ENCODE peak calls at places on chromosomes 13 and 19, in nine cellular contexts. G, W, F, Q, N, H, B, T and U are unnamed samples.

GRCh38 chr13:41568990-41569387 is 111.6 kb downstream of the RGCC start:
- DNase-seq in G (no peak), T (no peak), W (no peak), F (no peak), H (no peak), Q (no peak), B (peak), N (no peak), U (no peak)

GRCh38 chr13:43232866-43233265 is 209.5 kb downstream of the DNAJC15 start:
- DNase-seq in H (no peak), B (peak), G (no peak), F (no peak), Q (no peak), N (no peak), W (no peak), T (no peak), U (no peak)

GRCh38 chr13:113900646-113901045 is 36.8 kb upstream of the GAS6 start:
- DNase-seq in W (no peak), T (no peak), B (no peak), N (peak), Q (no peak), F (no peak), H (no peak), G (no peak), U (no peak)

GRCh38 chr19:35269425-35270117 is 809 bp downstream of the USF2 start:
- DNase-seq in B (peak), Q (peak), N (peak), W (peak), F (peak), H (peak), G (peak), T (peak), U (peak)

GRCh38 chr13:51425410-51426042 is 27.3 kb downstream of the INTS6 start:
- DNase-seq in F (no peak), B (peak), H (no peak), G (no peak), N (no peak), T (no peak), W (no peak), Q (no peak), U (no peak)

GRCh38 chr19:55418185-55418584 is 10.6 kb upstream of the UBE2S start:
- DNase-seq in Q (peak), H (peak), B (peak), T (no peak), N (no peak), W (peak), F (peak), G (peak), U (no peak)

GRCh38 chr13:98445340-98446233 is 131.3 kb downstream of the STK24 start:
- DNase-seq in T (peak), H (peak), F (peak), W (peak), N (peak), Q (peak), G (peak), B (peak), U (peak)

GRCh38 chr13:52779028-52779612 is 39.5 kb upstream of the CNMD start:
- DNase-seq in N (peak), H (no peak), Q (no peak), T (no peak), W (no peak), B (no peak), F (no peak), G (no peak), U (no peak)

GRCh38 chr19:10228393-10228792 is 2.7 kb downstream of the S1PR2 start:
- DNase-seq in B (no peak), N (no peak), W (no peak), H (no peak), F (no peak), Q (no peak), G (no peak), T (no peak), U (no peak)

GRCh38 chr13:46761866-46762265 is 35.1 kb downstream of the ESD start:
- DNase-seq in N (peak), T (no peak), Q (no peak), B (no peak), W (no peak), G (no peak), H (no peak), F (no peak), U (no peak)

GRCh38 chr19:10600149-10600548 is 13.0 kb upstream of the AP1M2 start:
- DNase-seq in W (no peak), T (no peak), H (no peak), G (no peak), Q (no peak), N (no peak), B (no peak), F (no peak), U (no peak)

GRCh38 chr13:42644841-42645240 is 70.9 kb downstream of the TNFSF11 start:
- DNase-seq in H (no peak), W (no peak), G (no peak), Q (no peak), F (no peak), N (no peak), B (no peak), T (no peak), U (no peak)

GRCh38 chr13:99363949-99364348 is 56.8 kb upstream of the GPR183 start:
- DNase-seq in Q (no peak), F (no peak), H (no peak), B (no peak), N (no peak), T (no peak), W (no peak), G (no peak), U (no peak)

GRCh38 chr13:89361909-89362308 is 1690.7 kb downstream of the SLITRK5 start:
- DNase-seq in G (no peak), B (peak), H (no peak), W (no peak), Q (no peak), N (no peak), T (no peak), F (no peak), U (no peak)

GRCh38 chr13:44304433-44304725 is 69.2 kb upstream of the SERP2 start:
- DNase-seq in H (no peak), G (no peak), T (no peak), B (no peak), F (no peak), W (no peak), Q (no peak), N (no peak), U (no peak)

GRCh38 chr19:46610851-46611770 is 10.0 kb downstream of the CALM3 start:
- DNase-seq in B (peak), Q (no peak), W (no peak), G (no peak), T (peak), F (peak), H (no peak), N (peak), U (peak)

GRCh38 chr13:39786091-39786490 is 130.6 kb downstream of the COG6 start:
- DNase-seq in H (no peak), N (no peak), W (no peak), T (no peak), Q (no peak), B (no peak), G (no peak), F (no peak), U (no peak)

GRCh38 chr13:88761145-88761544 is 1090.0 kb downstream of the SLITRK5 start:
- DNase-seq in N (no peak), T (no peak), H (no peak), Q (no peak), F (no peak), B (no peak), W (no peak), G (no peak), U (no peak)

GRCh38 chr19:5929179-5929578 is 15.1 kb downstream of the CAPS start:
- DNase-seq in B (no peak), Q (no peak), W (no peak), H (no peak), N (no peak), F (no peak), T (no peak), G (no peak), U (no peak)

GRCh38 chr13:39655041-39655568 is 357 bp upstream of the COG6 start:
- DNase-seq in B (no peak), F (no peak), W (no peak), Q (peak), G (no peak), H (no peak), N (no peak), T (no peak), U (no peak)

GRCh38 chr19:27694361-27695055 is 1518.4 kb downstream of the UQCRFS1 start:
- DNase-seq in N (no peak), T (no peak), H (no peak), W (no peak), F (no peak), B (no peak), Q (no peak), G (no peak), U (no peak)

GRCh38 chr13:42660367-42660965 is 86.5 kb downstream of the TNFSF11 start:
- DNase-seq in F (no peak), W (no peak), T (no peak), H (no peak), B (peak), Q (no peak), G (no peak), N (no peak), U (no peak)

GRCh38 chr13:110546389-110546788 is 15.1 kb downstream of the RAB20 start:
- DNase-seq in N (no peak), W (no peak), H (no peak), G (no peak), Q (no peak), B (no peak), F (no peak), T (no peak), U (peak)

GRCh38 chr19:17550076-17550667 is 5.3 kb upstream of the COLGALT1 start:
- DNase-seq in N (no peak), G (no peak), Q (no peak), T (no peak), F (no peak), H (no peak), B (no peak), W (no peak), U (no peak)

GRCh38 chr19:17555480-17555928 is at the start of gene COLGALT1:
- DNase-seq in H (peak), T (peak), Q (peak), B (peak), F (peak), W (peak), N (peak), G (peak), U (peak)

GRCh38 chr19:17555929-17556813 is 722 bp downstream of the COLGALT1 start:
- DNase-seq in Q (peak), T (no peak), W (no peak), H (no peak), F (peak), G (peak), N (peak), B (peak), U (peak)

GRCh38 chr19:17554968-17555479 is 425 bp upstream of the COLGALT1 start:
- DNase-seq in G (no peak), H (no peak), T (no peak), B (no peak), F (no peak), N (no peak), W (no peak), Q (no peak), U (no peak)

GRCh38 chr19:17553256-17553655 is 2.2 kb upstream of the COLGALT1 start:
- DNase-seq in G (peak), W (no peak), F (no peak), B (peak), N (peak), H (no peak), Q (peak), T (peak), U (peak)
- TF ChIP-seq POLR2A in G (no peak), W (no peak), F (no peak), B (no peak), N (no peak), H (no peak), Q (no peak), T (no peak), U (no peak)

GRCh38 chr19:40284251-40284500 is 969 bp downstream of the AKT2 start:
- DNase-seq in H (no peak), B (no peak), Q (no peak), N (no peak), T (no peak), F (no peak), G (no peak), W (no peak), U (no peak)

GRCh38 chr19:40286235-40286530 is 1.0 kb upstream of the AKT2 start:
- DNase-seq in W (no peak), N (no peak), T (no peak), G (no peak), F (no peak), B (no peak), H (no peak), Q (no peak), U (no peak)

GRCh38 chr19:40285353-40286234 is 449 bp upstream of the AKT2 start:
- DNase-seq in B (peak), Q (peak), N (peak), F (peak), W (peak), G (peak), H (peak), T (peak), U (peak)

GRCh38 chr19:40283414-40284250 is 1.5 kb downstream of the AKT2 start:
- DNase-seq in F (no peak), N (no peak), G (no peak), H (no peak), W (no peak), B (peak), T (no peak), Q (no peak), U (peak)

DNA sequence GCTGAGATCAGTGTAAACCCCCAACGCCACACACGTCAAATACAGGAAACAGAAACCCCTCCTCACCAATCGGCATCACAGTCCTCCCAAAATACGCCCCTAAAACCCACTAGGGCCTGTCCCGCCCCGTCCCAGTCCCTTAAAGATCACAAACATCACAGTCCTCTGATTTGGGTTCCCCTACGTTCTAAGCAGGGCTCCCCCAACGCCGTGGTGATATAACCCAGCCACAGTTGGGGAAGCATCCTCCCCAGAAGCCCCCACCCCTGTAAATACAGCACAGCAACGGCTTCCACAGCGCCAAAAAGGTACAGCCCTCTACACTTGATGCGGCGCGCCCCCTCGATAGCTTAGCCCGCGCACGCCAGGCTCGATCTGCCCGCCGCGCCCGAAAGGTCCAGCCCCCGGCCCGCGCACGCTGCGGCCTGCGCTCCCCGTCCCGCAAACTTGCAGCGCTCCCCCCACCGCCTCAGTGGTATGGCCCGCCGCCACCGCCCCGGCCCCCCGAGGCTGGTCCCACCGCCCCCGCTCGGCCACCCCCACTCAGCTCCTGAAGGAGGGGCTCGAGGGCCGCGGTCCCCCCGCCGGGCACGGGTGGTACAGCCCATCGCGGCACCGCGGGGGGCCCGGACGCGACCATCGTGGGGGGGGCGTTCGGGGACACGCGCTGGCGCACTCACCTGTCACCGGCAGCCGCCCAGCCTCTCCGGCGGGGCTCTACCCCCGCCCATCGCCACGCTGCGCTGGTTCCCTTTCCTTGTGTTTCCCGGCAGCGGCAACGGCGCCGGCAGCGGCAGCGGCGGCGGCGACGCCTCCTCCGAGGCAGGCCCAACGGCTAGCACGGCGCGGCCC is at the start of gene AKT2:
- DNase-seq in N (no peak), Q (peak), T (no peak), B (peak), W (no peak), F (peak), H (peak), G (peak), U (peak)
- TF ChIP-seq POLR2A in N (no peak), Q (peak), T (no peak), B (peak), W (no peak), F (no peak), H (peak), G (no peak), U (no peak)

GRCh38 chr19:44071824-44072542 is at the start of gene ZNF284:
- DNase-seq in N (peak), B (peak), W (no peak), H (peak), T (peak), Q (peak), G (peak), F (peak), U (peak)
- TF ChIP-seq POLR2A in N (no peak), B (no peak), W (no peak), H (peak), T (no peak), Q (peak), G (no peak), F (no peak), U (no peak)

DNA sequence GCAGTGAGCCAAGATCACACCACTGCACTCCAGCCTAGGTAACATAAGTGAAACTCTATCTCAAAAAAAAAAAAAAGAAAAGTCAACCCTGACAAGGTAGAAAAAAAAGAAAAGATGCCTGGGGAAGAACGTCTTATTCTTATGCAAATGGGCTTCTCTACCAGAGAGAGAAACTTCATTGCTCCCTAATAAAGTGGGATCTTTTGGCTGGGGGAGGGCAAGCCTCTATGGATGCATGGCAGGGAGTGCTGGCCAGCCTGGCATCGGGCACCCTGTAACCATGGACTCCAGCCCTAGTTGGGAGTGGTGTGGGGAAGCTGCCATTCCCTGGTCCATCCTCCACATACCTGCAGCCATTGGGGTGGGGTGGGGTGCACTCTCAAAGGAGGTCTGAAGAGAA is 30.7 kb upstream of the ZNF728 start:
- DNase-seq in H (no peak), F (no peak), B (no peak), W (no peak), Q (no peak), G (no peak), T (no peak), N (no peak), U (no peak)
- TF ChIP-seq POLR2A in H (no peak), F (no peak), B (no peak), W (no peak), Q (no peak), G (no peak), T (no peak), N (no peak), U (no peak)

GRCh38 chr19:49423985-49424303 is 703 bp upstream of the PTH2 start:
- DNase-seq in W (no peak), Q (no peak), T (no peak), N (no peak), B (no peak), H (no peak), F (no peak), G (no peak), U (no peak)

GRCh38 chr19:49427339-49427738 is 2.2 kb downstream of the GFY start:
- DNase-seq in Q (no peak), H (no peak), G (no peak), B (no peak), F (no peak), N (no peak), W (no peak), T (no peak), U (no peak)

GRCh38 chr19:49425178-49425577 is at the start of gene GFY:
- DNase-seq in F (no peak), G (no peak), Q (no peak), N (no peak), H (no peak), W (no peak), T (no peak), B (no peak), U (no peak)

GRCh38 chr19:49427855-49428546 is 2.8 kb downstream of the GFY start:
- DNase-seq in W (no peak), H (no peak), B (no peak), N (no peak), G (no peak), F (peak), T (no peak), Q (peak), U (no peak)

GRCh38 chr19:49425922-49426592 is 869 bp downstream of the GFY start:
- DNase-seq in F (no peak), B (no peak), G (no peak), N (no peak), T (no peak), H (no peak), W (peak), Q (peak), U (no peak)
- TF ChIP-seq POLR2A in F (no peak), B (no peak), G (no peak), N (no peak), T (no peak), H (no peak), W (no peak), Q (no peak), U (no peak)

DNA sequence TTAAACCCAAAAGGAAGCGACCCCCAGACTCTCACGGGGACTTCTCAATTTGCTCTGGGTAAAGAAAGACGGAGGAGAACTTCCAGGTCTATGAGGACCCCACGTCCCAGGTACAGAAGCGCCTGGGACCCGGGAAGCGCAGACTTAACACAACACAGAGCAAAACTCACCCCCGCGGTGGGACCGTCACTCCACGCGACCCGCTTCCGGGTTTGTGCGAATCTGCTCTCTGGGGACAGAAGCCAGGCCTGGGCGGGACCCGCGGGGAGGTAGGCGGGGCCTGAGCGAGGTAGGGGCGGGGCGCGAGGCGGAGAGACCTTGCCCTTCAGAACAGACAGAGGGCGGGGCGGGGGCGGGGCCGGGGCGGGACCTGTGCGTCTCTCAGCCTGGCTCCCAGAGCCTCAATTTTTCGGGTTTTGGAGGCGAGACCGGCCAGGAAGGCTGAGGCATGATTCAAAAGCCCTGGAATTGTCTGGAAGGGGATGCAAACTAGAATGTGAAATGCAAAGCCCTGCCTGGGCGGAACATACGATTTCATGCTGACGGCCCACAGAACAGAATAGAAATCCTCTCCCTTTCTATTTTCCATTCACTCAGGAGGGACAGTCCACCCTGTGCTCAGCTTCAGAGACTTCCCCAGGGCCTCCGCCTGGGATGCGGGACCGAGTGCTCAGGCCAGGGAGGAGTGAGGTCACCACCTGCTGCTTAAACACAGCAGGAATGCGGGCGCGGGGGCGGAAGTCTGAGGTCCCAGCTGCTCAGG is 19.3 kb upstream of the ZNF888 start:
- DNase-seq in F (peak), T (peak), Q (peak), H (peak), W (peak), N (peak), B (peak), G (peak), U (peak)
- TF ChIP-seq POLR2A in F (peak), T (peak), Q (peak), H (peak), W (no peak), N (peak), B (peak), G (no peak), U (peak)

GRCh38 chr13:101875091-101875490 is 422.6 kb downstream of the ITGBL1 start:
- DNase-seq in F (no peak), N (no peak), H (no peak), W (no peak), G (no peak), Q (no peak), B (no peak), T (no peak), U (no peak)

GRCh38 chr13:101868585-101869469 is 416.4 kb downstream of the ITGBL1 start:
- DNase-seq in F (no peak), Q (no peak), B (no peak), T (no peak), W (no peak), N (no peak), H (no peak), G (peak), U (no peak)

GRCh38 chr13:101869553-101869952 is 417.1 kb downstream of the ITGBL1 start:
- DNase-seq in H (no peak), T (no peak), N (no peak), G (no peak), Q (no peak), F (no peak), B (peak), W (no peak), U (no peak)
- TF ChIP-seq POLR2A in H (no peak), T (no peak), N (no peak), G (no peak), Q (no peak), F (no peak), B (no peak), W (no peak), U (no peak)

DNA sequence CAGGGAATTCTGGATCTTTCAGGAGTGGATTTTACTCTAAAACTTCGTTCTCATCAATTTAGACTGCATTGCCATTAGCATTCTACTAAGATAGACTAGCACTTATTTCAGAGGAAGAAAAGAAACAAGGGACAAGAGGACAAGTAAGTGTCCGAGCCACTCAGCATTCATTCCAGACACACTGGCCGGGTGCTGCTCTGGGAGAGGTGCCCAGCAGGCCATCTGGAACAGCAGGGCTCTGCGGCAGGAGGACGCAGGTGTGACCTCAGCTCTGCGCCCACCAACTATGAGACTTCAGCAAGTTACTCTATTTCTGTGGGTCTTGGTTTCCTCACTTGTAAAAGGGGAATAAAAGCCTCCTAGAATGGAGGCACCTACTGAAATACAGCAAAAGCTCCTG is 4.2 kb downstream of the EPS15L1 start:
- DNase-seq in H (no peak), F (no peak), T (no peak), Q (no peak), B (no peak), G (peak), W (no peak), N (no peak), U (no peak)
- TF ChIP-seq POLR2A in H (no peak), F (no peak), T (no peak), Q (no peak), B (no peak), G (no peak), W (no peak), N (no peak), U (no peak)